ENCODE peak calls at places on chromosome 10, in six cellular contexts. W is WTC11, C is left ventricle myocardium inferior, V is Calu3, Y is cardiac fibroblast, B is foreskin fibroblast. N is an unnamed sample.

GRCh38 chr10:48525956-48526355 is 78.9 kb downstream of the ARHGAP22 start:
- DNase-seq in W (no peak), C (no peak), V (no peak), Y (no peak), B (no peak), N (no peak)

GRCh38 chr10:79339266-79339665 is 8.0 kb upstream of the PPIF start:
- DNase-seq in W (no peak), C (no peak), V (no peak), Y (no peak), B (no peak), N (no peak)

GRCh38 chr10:122362621-122363020 is 11.9 kb upstream of the PLEKHA1 start:
- DNase-seq in W (no peak), C (no peak), V (no peak), Y (no peak), B (no peak), N (no peak)

GRCh38 chr10:71636588-71636987 is 83.0 kb downstream of the C10orf105 start:
- DNase-seq in W (no peak), C (no peak), V (no peak), Y (no peak), B (no peak), N (no peak)

GRCh38 chr10:48363617-48364355 is 57.3 kb downstream of the MAPK8 start:
- DNase-seq in W (no peak), C (no peak), V (peak), Y (peak), B (peak), N (peak)

GRCh38 chr10:38127812-38128211 is 33.7 kb downstream of the ZNF37A start:
- DNase-seq in W (no peak), C (no peak), V (no peak), Y (no peak), B (no peak), N (no peak)

GRCh38 chr10:78214931-78215330 is 181.3 kb downstream of the RPS24 start:
- DNase-seq in W (no peak), C (no peak), V (no peak), Y (no peak), B (no peak), N (no peak)

GRCh38 chr10:45008524-45009161 is 7.9 kb downstream of the ZNF22 start:
- DNase-seq in W (no peak), C (no peak), V (peak), Y (peak), B (peak), N (peak)

GRCh38 chr10:35194906-35195305 is 68.3 kb downstream of the CREM start:
- DNase-seq in W (no peak), C (no peak), V (no peak), Y (peak), B (peak), N (no peak)

GRCh38 chr10:27158421-27158820 is 3.3 kb downstream of the MASTL start:
- DNase-seq in W (no peak), C (no peak), V (no peak), Y (no peak), B (no peak), N (no peak)

GRCh38 chr10:77939561-77940001 is 13.0 kb upstream of the DLG5 start:
- DNase-seq in W (no peak), C (peak), V (no peak), Y (peak), B (no peak), N (no peak)

GRCh38 chr10:103659674-103660363 is 166.3 kb downstream of the NEURL1 start:
- DNase-seq in W (peak), C (peak), V (peak), Y (peak), B (peak), N (no peak)

GRCh38 chr10:93577565-93577964 is 11.1 kb downstream of the FFAR4 start:
- DNase-seq in W (no peak), C (no peak), V (no peak), Y (no peak), B (no peak), N (no peak)

GRCh38 chr10:78937800-78938694 is 130.7 kb upstream of the ZMIZ1 start:
- DNase-seq in W (no peak), C (no peak), V (peak), Y (peak), B (no peak), N (no peak)

GRCh38 chr10:78570633-78571032 is 498.1 kb upstream of the ZMIZ1 start:
- DNase-seq in W (no peak), C (no peak), V (no peak), Y (no peak), B (no peak), N (no peak)

GRCh38 chr10:108789911-108790310 is 1133.4 kb downstream of the XPNPEP1 start:
- DNase-seq in W (no peak), C (no peak), V (no peak), Y (no peak), B (peak), N (no peak)

GRCh38 chr10:74738052-74738451 is 88.3 kb upstream of the KAT6B start:
- DNase-seq in W (no peak), C (no peak), V (no peak), Y (peak), B (no peak), N (no peak)

GRCh38 chr10:4137299-4137698 is 352.3 kb upstream of the KLF6 start:
- DNase-seq in W (no peak), C (no peak), V (no peak), Y (no peak), B (no peak), N (no peak)

GRCh38 chr10:120634629-120635028 is 177.6 kb downstream of the PLPP4 start:
- DNase-seq in W (peak), C (no peak), V (no peak), Y (no peak), B (no peak), N (no peak)
- TF ChIP-seq CTCF in W (peak), C (no peak), V (no peak), Y (no peak), B (no peak), N (no peak)

GRCh38 chr10:52770904-52771303 is 1.7 kb downstream of the MBL2 start:
- DNase-seq in W (no peak), C (no peak), V (no peak), Y (no peak), B (no peak), N (no peak)
- TF ChIP-seq CTCF in W (no peak), C (no peak), V (no peak), Y (no peak), B (no peak), N (no peak)

GRCh38 chr10:287814-288213 is 152.6 kb downstream of the ZMYND11 start:
- DNase-seq in W (peak), C (no peak), V (no peak), Y (no peak), B (no peak), N (no peak)
- TF ChIP-seq CTCF in W (peak), C (peak), V (peak), Y (peak), B (peak), N (peak)

GRCh38 chr10:86863443-86863842 is 94.0 kb downstream of the MMRN2 start:
- DNase-seq in W (no peak), C (no peak), V (no peak), Y (no peak), B (no peak), N (no peak)
- TF ChIP-seq CTCF in W (no peak), C (no peak), V (no peak), Y (no peak), B (no peak), N (no peak)

GRCh38 chr10:101066146-101066889 is 4.5 kb downstream of the KAZALD1 start:
- DNase-seq in W (peak), C (peak), V (peak), Y (peak), B (peak), N (no peak)
- TF ChIP-seq CTCF in W (no peak), C (peak), V (no peak), Y (peak), B (peak), N (peak)

DNA sequence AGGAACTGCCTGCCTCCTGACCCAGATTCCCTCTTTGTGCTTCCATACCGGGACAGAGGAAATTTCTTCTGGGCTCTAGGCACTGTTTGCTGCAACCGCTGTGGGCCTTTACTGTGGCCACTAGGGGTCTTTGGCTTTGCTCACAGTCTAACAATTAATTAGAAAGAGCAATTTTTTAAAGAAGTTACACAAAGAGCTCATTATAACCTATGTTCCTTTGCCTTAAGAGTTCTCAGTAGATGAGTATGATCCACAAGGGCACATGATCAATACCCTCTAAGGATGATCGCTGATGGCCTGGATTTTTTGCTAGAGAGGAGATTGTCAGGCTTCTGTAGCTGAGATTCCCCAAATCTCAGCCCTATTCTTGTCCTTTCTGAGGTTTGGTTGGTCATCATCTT is 80.8 kb upstream of the RHOBTB1 start:
- DNase-seq in W (peak), C (no peak), V (peak), Y (peak), B (no peak), N (no peak)
- TF ChIP-seq CTCF in W (peak), C (peak), V (peak), Y (peak), B (peak), N (peak)

N was measured in AG09319.